ENCODE peak calls at places on chromosome 19, in four cellular contexts. H, K, Q and U are unnamed samples.

GRCh38 chr19:2242092-2242537 is 5.5 kb downstream of the SF3A2 start:
- DNase-seq in H (no peak), Q (no peak), K (no peak), U (no peak)

GRCh38 chr19:12052571-12053169 is at the start of gene ZNF878:
- DNase-seq in H (no peak), K (peak), Q (peak), U (peak)

GRCh38 chr19:3039641-3040077 is 10.6 kb upstream of the TLE2 start:
- DNase-seq in H (peak), K (no peak), Q (peak), U (no peak)

GRCh38 chr19:29630661-29631060 is 24.6 kb downstream of the POP4 start:
- DNase-seq in Q (no peak), H (no peak), K (no peak), U (no peak)

GRCh38 chr19:18479964-18480723 is 41.7 kb downstream of the ELL start:
- DNase-seq in K (peak), H (no peak), Q (peak), U (no peak)

GRCh38 chr19:35991731-35992450 is 3.1 kb upstream of the SDHAF1 start:
- DNase-seq in K (peak), H (no peak), Q (no peak), U (no peak)

GRCh38 chr19:41263042-41263849 is 926 bp upstream of the HNRNPUL1 start:
- DNase-seq in K (peak), H (peak), Q (peak), U (peak)

GRCh38 chr19:3343619-3344502 is 22.5 kb upstream of the NFIC start:
- DNase-seq in H (no peak), Q (peak), K (peak), U (peak)

GRCh38 chr19:41958367-41959055 is 610 bp downstream of the RABAC1 start:
- DNase-seq in Q (peak), H (peak), K (peak), U (peak)

GRCh38 chr19:1975081-1975480 is 34.1 kb downstream of the CSNK1G2 start:
- DNase-seq in H (no peak), Q (no peak), K (peak), U (no peak)

GRCh38 chr19:55016017-55016416 is 22.0 kb downstream of the GP6 start:
- DNase-seq in Q (no peak), H (no peak), K (no peak), U (no peak)

GRCh38 chr19:29628661-29629385 is 22.7 kb downstream of the POP4 start:
- DNase-seq in K (no peak), Q (no peak), H (no peak), U (no peak)

GRCh38 chr19:35742121-35742724 is at the start of gene IGFLR1:
- DNase-seq in Q (peak), H (peak), K (no peak), U (no peak)

GRCh38 chr19:1445185-1445931 is 4.6 kb upstream of the APC2 start:
- DNase-seq in H (peak), K (no peak), Q (no peak), U (no peak)

GRCh38 chr19:47065242-47065641 is 16.8 kb upstream of the TMEM160 start:
- DNase-seq in Q (no peak), H (no peak), K (no peak), U (no peak)

GRCh38 chr19:8580710-8581281 is 3.6 kb upstream of the MYO1F start:
- DNase-seq in H (peak), K (peak), Q (peak), U (peak)

GRCh38 chr19:5934002-5934401 is 19.9 kb downstream of the CAPS start:
- DNase-seq in H (no peak), Q (no peak), K (no peak), U (no peak)

DNA sequence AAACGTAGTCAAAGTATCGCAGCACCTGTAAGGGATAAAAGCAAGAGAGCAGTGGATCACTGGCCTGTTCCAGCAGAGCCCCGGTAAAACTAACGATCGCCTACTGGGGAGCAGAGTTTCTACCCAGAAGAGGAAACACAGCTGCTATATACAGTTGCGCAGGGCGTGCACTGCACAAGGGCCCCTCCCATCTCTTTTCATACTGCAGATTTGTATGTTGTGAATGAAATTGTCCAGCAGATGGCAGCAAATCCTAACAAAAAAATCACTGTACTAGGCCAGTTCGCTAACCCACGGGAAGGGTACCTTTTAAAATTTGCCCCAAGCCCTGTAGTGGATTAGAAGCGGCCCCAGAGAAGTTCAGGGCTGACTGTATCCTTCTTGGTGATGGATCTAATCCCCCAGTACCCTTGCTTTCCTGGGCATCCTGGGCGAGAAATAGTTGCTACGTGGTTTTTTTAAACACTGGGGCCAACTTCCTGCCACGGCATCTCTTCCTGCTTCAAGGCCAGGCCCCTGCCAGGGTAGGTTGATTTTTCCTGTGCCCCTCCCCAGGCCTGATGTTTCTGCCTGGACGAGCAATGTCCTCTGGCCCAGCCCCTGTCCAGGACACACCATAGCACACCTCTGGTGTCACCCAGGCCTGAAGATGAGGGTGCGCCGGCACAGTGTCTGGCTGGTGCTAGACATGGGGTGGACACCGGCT is 127.0 kb downstream of the IER2 start:
- DNase-seq in Q (peak), H (peak), K (peak), U (peak)
- H3K4me3 ChIP-seq in Q (no peak), H (no peak), K (no peak), U (no peak)

DNA sequence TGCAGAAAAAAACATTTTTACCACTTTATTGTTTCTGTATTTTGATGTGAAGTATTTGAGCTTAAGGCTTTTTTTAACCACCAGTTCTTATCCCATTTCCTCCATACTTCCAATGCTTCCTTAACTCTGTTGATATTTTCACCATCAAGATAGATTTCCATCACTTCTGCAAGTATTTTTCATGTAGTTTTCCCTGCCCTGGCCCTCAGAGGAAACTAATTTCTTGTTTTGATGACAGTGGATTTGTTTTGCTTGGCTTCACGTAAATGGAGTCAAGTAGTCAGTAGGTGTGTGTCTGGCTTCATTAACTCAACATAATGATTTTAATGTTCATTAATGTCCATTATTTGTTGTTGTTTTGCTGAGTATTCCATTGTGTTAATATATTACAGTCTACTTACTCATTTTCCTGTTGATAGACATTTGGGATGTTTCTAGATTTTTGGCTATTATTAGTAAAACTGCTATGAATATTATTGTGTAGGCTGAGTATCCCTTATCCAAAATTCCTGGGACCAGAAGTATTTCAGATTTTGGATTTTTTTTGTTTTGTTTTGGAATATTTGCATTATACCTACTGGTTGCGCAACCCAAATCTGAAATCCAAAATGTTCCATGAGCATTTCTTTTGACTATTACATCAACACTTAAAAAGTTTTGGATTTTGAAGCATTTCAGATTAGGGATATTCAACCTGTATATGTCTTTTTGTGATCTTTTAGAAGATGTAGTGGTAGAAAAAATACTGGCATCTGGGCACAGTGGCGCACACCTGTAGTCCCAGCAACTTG is 23.3 kb downstream of the ZNF582 start:
- DNase-seq in H (no peak), Q (no peak), K (no peak), U (no peak)
- H3K4me3 ChIP-seq in H (no peak), Q (no peak), K (no peak), U (no peak)

GRCh38 chr19:45514376-45515051 is 7.2 kb downstream of the VASP start:
- DNase-seq in K (no peak), Q (no peak), H (no peak), U (no peak)
- H3K4me3 ChIP-seq in K (no peak), Q (no peak), H (no peak), U (no peak)

GRCh38 chr19:7550987-7551761 is 15.7 kb downstream of the PNPLA6 start:
- DNase-seq in H (no peak), K (peak), Q (peak), U (peak)
- H3K4me3 ChIP-seq in H (no peak), K (no peak), Q (no peak), U (peak)

DNA sequence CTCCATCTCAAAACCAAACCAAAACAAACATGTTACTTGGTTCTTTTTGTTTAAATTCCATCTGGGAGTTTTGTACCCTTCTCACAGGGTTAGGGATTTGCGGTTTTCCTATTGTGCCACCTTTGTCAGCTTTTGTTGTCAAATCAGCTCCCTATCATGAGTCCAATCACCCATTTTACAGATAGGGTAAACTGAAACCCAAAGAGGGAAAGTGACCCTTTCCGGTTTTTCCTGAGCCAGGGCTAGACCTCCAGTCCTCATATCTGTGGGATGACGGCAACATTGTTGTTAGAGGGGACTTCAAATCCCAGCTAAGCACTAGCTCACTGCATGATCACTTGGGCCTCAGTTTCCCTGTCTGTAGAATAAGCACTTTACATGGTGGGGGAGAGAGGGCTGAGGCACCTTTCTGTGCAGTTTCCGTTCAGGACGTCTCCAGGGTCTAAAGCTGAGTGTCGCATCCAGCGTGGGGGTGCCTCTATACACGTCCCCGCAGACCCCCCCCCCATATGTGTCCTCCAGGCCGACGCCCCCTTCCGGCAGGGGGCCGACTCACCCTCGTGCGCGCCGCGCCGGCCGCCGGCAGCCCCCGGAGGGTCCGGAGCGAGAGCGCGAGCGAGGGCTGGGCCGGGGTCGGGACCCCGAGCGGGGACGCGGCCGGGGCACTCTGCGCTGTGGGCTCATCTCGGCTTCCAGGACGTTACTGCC is 3.9 kb downstream of the CCDC194 start:
- DNase-seq in K (no peak), Q (peak), H (no peak), U (no peak)
- H3K4me3 ChIP-seq in K (peak), Q (peak), H (peak), U (peak)

GRCh38 chr19:45403272-45403671 is 1.6 kb downstream of the PPP1R13L start:
- DNase-seq in K (no peak), H (no peak), Q (no peak), U (no peak)
- H3K4me3 ChIP-seq in K (no peak), H (no peak), Q (no peak), U (no peak)